ENCODE peak calls at places on chromosomes 1 and 21, in eight cellular contexts. One of them, this sample, is unnamed.

GRCh38 chr1:225548140-225548857 is 104.6 kb downstream of the ENAH start:
- DNase-seq in activated T-helper 1 cell treated with Interleukin-2 at 50 U/mL for 16 hours: no peak
- DNase-seq in NCI-H2107: no peak
- DNase-seq in RWPE1: no peak
- DNase-seq in NCI-H2171: no peak
- DNase-seq in head of caudate nucleus: no peak
- DNase-seq in amniotic epithelial cell: peak; percentile 28
- DNase-seq in glomerular endothelial cell: no peak
- DNase-seq in this sample: no peak

GRCh38 chr1:69991644-69992043 is 213.7 kb downstream of the LRRC40 start:
- DNase-seq in NCI-H2171: no peak
- DNase-seq in head of caudate nucleus: no peak
- DNase-seq in amniotic epithelial cell: no peak
- DNase-seq in RWPE1: no peak
- DNase-seq in glomerular endothelial cell: no peak
- DNase-seq in NCI-H2107: no peak
- DNase-seq in activated T-helper 1 cell treated with Interleukin-2 at 50 U/mL for 16 hours: no peak
- DNase-seq in this sample: no peak

GRCh38 chr1:161185282-161185682 is 8.0 kb upstream of the B4GALT3 start:
- DNase-seq in NCI-H2107: peak; percentile 28
- DNase-seq in amniotic epithelial cell: peak; percentile 31
- DNase-seq in glomerular endothelial cell: peak; percentile 87
- DNase-seq in activated T-helper 1 cell treated with Interleukin-2 at 50 U/mL for 16 hours: peak; percentile 66
- DNase-seq in RWPE1: no peak
- DNase-seq in NCI-H2171: peak; percentile 81
- DNase-seq in head of caudate nucleus: no peak
- DNase-seq in this sample: no peak

GRCh38 chr1:115620950-115621349 is 20.8 kb upstream of the VANGL1 start:
- DNase-seq in activated T-helper 1 cell treated with Interleukin-2 at 50 U/mL for 16 hours: no peak
- DNase-seq in amniotic epithelial cell: no peak
- DNase-seq in glomerular endothelial cell: no peak
- DNase-seq in RWPE1: no peak
- DNase-seq in head of caudate nucleus: no peak
- DNase-seq in NCI-H2107: no peak
- DNase-seq in NCI-H2171: no peak
- DNase-seq in this sample: no peak

GRCh38 chr1:77899647-77900320 is 11.4 kb downstream of the NEXN start:
- DNase-seq in glomerular endothelial cell: no peak
- DNase-seq in RWPE1: no peak
- DNase-seq in amniotic epithelial cell: peak; percentile 28
- DNase-seq in activated T-helper 1 cell treated with Interleukin-2 at 50 U/mL for 16 hours: no peak
- DNase-seq in head of caudate nucleus: no peak
- DNase-seq in NCI-H2171: no peak
- DNase-seq in NCI-H2107: no peak
- DNase-seq in this sample: no peak

GRCh38 chr1:32275424-32275823 is 16.5 kb upstream of the HDAC1 start:
- DNase-seq in RWPE1: no peak
- DNase-seq in activated T-helper 1 cell treated with Interleukin-2 at 50 U/mL for 16 hours: no peak
- DNase-seq in amniotic epithelial cell: peak; percentile 15
- DNase-seq in NCI-H2107: no peak
- DNase-seq in NCI-H2171: no peak
- DNase-seq in head of caudate nucleus: no peak
- DNase-seq in glomerular endothelial cell: no peak
- DNase-seq in this sample: no peak

GRCh38 chr1:12616709-12617373 is 1.2 kb downstream of the DHRS3 start:
- DNase-seq in activated T-helper 1 cell treated with Interleukin-2 at 50 U/mL for 16 hours: no peak
- DNase-seq in head of caudate nucleus: no peak
- DNase-seq in glomerular endothelial cell: no peak
- DNase-seq in RWPE1: peak; percentile 36
- DNase-seq in amniotic epithelial cell: no peak
- DNase-seq in NCI-H2107: no peak
- DNase-seq in NCI-H2171: peak; percentile 9
- DNase-seq in this sample: no peak

GRCh38 chr1:228037401-228038386 is 30.9 kb downstream of the WNT3A start:
- DNase-seq in head of caudate nucleus: no peak
- DNase-seq in NCI-H2171: no peak
- DNase-seq in RWPE1: peak; percentile 56
- DNase-seq in NCI-H2107: no peak
- DNase-seq in activated T-helper 1 cell treated with Interleukin-2 at 50 U/mL for 16 hours: no peak
- DNase-seq in amniotic epithelial cell: peak; percentile 2
- DNase-seq in glomerular endothelial cell: no peak
- DNase-seq in this sample: no peak

GRCh38 chr21:41283211-41283818 is 33.3 kb upstream of the FAM3B start:
- DNase-seq in RWPE1: peak; percentile 80
- DNase-seq in NCI-H2171: peak; percentile 19
- DNase-seq in glomerular endothelial cell: peak; percentile 57
- DNase-seq in head of caudate nucleus: no peak
- DNase-seq in activated T-helper 1 cell treated with Interleukin-2 at 50 U/mL for 16 hours: peak; percentile 8
- DNase-seq in NCI-H2107: peak; percentile 58
- DNase-seq in amniotic epithelial cell: peak; percentile 84
- DNase-seq in this sample: peak; percentile 68

GRCh38 chr21:42010507-42011493 is 640 bp upstream of the ZBTB21 start:
- DNase-seq in glomerular endothelial cell: no peak
- DNase-seq in NCI-H2171: peak; percentile 53
- DNase-seq in amniotic epithelial cell: no peak
- DNase-seq in activated T-helper 1 cell treated with Interleukin-2 at 50 U/mL for 16 hours: no peak
- DNase-seq in RWPE1: peak; percentile 12
- DNase-seq in NCI-H2107: no peak
- DNase-seq in head of caudate nucleus: no peak
- DNase-seq in this sample: peak; percentile 21

GRCh38 chr1:182059936-182060335 is 1.6 kb downstream of the ZNF648 start:
- DNase-seq in amniotic epithelial cell: no peak
- DNase-seq in NCI-H2171: no peak
- DNase-seq in NCI-H2107: no peak
- DNase-seq in RWPE1: no peak
- DNase-seq in head of caudate nucleus: peak; percentile 37
- DNase-seq in activated T-helper 1 cell treated with Interleukin-2 at 50 U/mL for 16 hours: no peak
- DNase-seq in glomerular endothelial cell: no peak
- DNase-seq in this sample: no peak

GRCh38 chr1:41041866-41042265 is 20.3 kb upstream of the SLFNL1 start:
- DNase-seq in amniotic epithelial cell: peak; percentile 81
- DNase-seq in activated T-helper 1 cell treated with Interleukin-2 at 50 U/mL for 16 hours: no peak
- DNase-seq in glomerular endothelial cell: no peak
- DNase-seq in NCI-H2107: no peak
- DNase-seq in NCI-H2171: no peak
- DNase-seq in head of caudate nucleus: no peak
- DNase-seq in RWPE1: no peak
- DNase-seq in this sample: no peak

GRCh38 chr1:81699234-81699633 is 101.5 kb upstream of the ADGRL2 start:
- DNase-seq in head of caudate nucleus: no peak
- DNase-seq in NCI-H2107: no peak
- DNase-seq in glomerular endothelial cell: no peak
- DNase-seq in activated T-helper 1 cell treated with Interleukin-2 at 50 U/mL for 16 hours: no peak
- DNase-seq in amniotic epithelial cell: peak; percentile 84
- DNase-seq in RWPE1: peak; percentile 59
- DNase-seq in NCI-H2171: no peak
- DNase-seq in this sample: no peak

GRCh38 chr1:236844499-236845271 is 49.6 kb downstream of the MTR start:
- DNase-seq in NCI-H2171: no peak
- DNase-seq in glomerular endothelial cell: no peak
- DNase-seq in head of caudate nucleus: no peak
- DNase-seq in NCI-H2107: no peak
- DNase-seq in RWPE1: no peak
- DNase-seq in activated T-helper 1 cell treated with Interleukin-2 at 50 U/mL for 16 hours: no peak
- DNase-seq in amniotic epithelial cell: peak; percentile 72
- DNase-seq in this sample: no peak

GRCh38 chr21:33844104-33844889 is 71.3 kb downstream of the ATP5PO start:
- DNase-seq in head of caudate nucleus: no peak
- DNase-seq in glomerular endothelial cell: no peak
- DNase-seq in activated T-helper 1 cell treated with Interleukin-2 at 50 U/mL for 16 hours: no peak
- DNase-seq in NCI-H2107: no peak
- DNase-seq in amniotic epithelial cell: peak; percentile 51
- DNase-seq in NCI-H2171: no peak
- DNase-seq in RWPE1: no peak
- DNase-seq in this sample: no peak

GRCh38 chr1:184590163-184590750 is 164.4 kb downstream of the EDEM3 start:
- DNase-seq in NCI-H2171: no peak
- DNase-seq in RWPE1: peak; percentile 21
- DNase-seq in amniotic epithelial cell: no peak
- DNase-seq in activated T-helper 1 cell treated with Interleukin-2 at 50 U/mL for 16 hours: no peak
- DNase-seq in head of caudate nucleus: no peak
- DNase-seq in NCI-H2107: no peak
- DNase-seq in glomerular endothelial cell: no peak
- DNase-seq in this sample: no peak

GRCh38 chr1:183859865-183860264 is 54.9 kb downstream of the RGL1 start:
- DNase-seq in amniotic epithelial cell: peak; percentile 42
- DNase-seq in glomerular endothelial cell: no peak
- DNase-seq in head of caudate nucleus: no peak
- DNase-seq in NCI-H2171: no peak
- DNase-seq in RWPE1: no peak
- DNase-seq in activated T-helper 1 cell treated with Interleukin-2 at 50 U/mL for 16 hours: no peak
- DNase-seq in NCI-H2107: no peak
- DNase-seq in this sample: no peak

GRCh38 chr1:36419158-36419557 is 21.4 kb upstream of the LSM10 start:
- DNase-seq in glomerular endothelial cell: no peak
- DNase-seq in amniotic epithelial cell: no peak
- DNase-seq in head of caudate nucleus: no peak
- DNase-seq in NCI-H2107: no peak
- DNase-seq in NCI-H2171: no peak
- DNase-seq in activated T-helper 1 cell treated with Interleukin-2 at 50 U/mL for 16 hours: no peak
- DNase-seq in RWPE1: no peak
- DNase-seq in this sample: no peak

GRCh38 chr1:200903793-200904192 is 9.1 kb downstream of the INAVA start:
- DNase-seq in RWPE1: no peak
- DNase-seq in amniotic epithelial cell: no peak
- DNase-seq in activated T-helper 1 cell treated with Interleukin-2 at 50 U/mL for 16 hours: no peak
- DNase-seq in NCI-H2107: no peak
- DNase-seq in NCI-H2171: no peak
- DNase-seq in glomerular endothelial cell: no peak
- DNase-seq in head of caudate nucleus: no peak
- DNase-seq in this sample: no peak

GRCh38 chr1:154483941-154484803 is 17.8 kb upstream of the TDRD10 start:
- DNase-seq in RWPE1: peak; percentile 50
- DNase-seq in NCI-H2107: no peak
- DNase-seq in glomerular endothelial cell: no peak
- DNase-seq in amniotic epithelial cell: peak; percentile 96
- DNase-seq in head of caudate nucleus: no peak
- DNase-seq in NCI-H2171: no peak
- DNase-seq in activated T-helper 1 cell treated with Interleukin-2 at 50 U/mL for 16 hours: no peak
- DNase-seq in this sample: peak; percentile 14

GRCh38 chr21:9774347-9774746 is 747.0 kb upstream of the TPTE start:
- DNase-seq in activated T-helper 1 cell treated with Interleukin-2 at 50 U/mL for 16 hours: no peak
- DNase-seq in RWPE1: no peak
- DNase-seq in NCI-H2171: no peak
- DNase-seq in amniotic epithelial cell: no peak
- DNase-seq in head of caudate nucleus: no peak
- DNase-seq in glomerular endothelial cell: no peak
- DNase-seq in NCI-H2107: no peak
- DNase-seq in this sample: no peak

GRCh38 chr1:32197837-32198236 is 2.6 kb upstream of the CCDC28B start:
- DNase-seq in head of caudate nucleus: no peak
- DNase-seq in RWPE1: no peak
- DNase-seq in amniotic epithelial cell: no peak
- DNase-seq in activated T-helper 1 cell treated with Interleukin-2 at 50 U/mL for 16 hours: no peak
- DNase-seq in NCI-H2107: no peak
- DNase-seq in glomerular endothelial cell: no peak
- DNase-seq in NCI-H2171: no peak
- DNase-seq in this sample: no peak

GRCh38 chr1:3672971-3673361 is 20.6 kb downstream of the TP73 start:
- DNase-seq in NCI-H2171: no peak
- DNase-seq in activated T-helper 1 cell treated with Interleukin-2 at 50 U/mL for 16 hours: no peak
- DNase-seq in NCI-H2107: no peak
- DNase-seq in RWPE1: no peak
- DNase-seq in glomerular endothelial cell: no peak
- DNase-seq in head of caudate nucleus: no peak
- DNase-seq in amniotic epithelial cell: no peak
- DNase-seq in this sample: no peak

GRCh38 chr1:156848461-156849150 is 10.3 kb downstream of the INSRR start:
- DNase-seq in NCI-H2171: no peak
- DNase-seq in head of caudate nucleus: no peak
- DNase-seq in amniotic epithelial cell: no peak
- DNase-seq in RWPE1: no peak
- DNase-seq in glomerular endothelial cell: no peak
- DNase-seq in NCI-H2107: no peak
- DNase-seq in activated T-helper 1 cell treated with Interleukin-2 at 50 U/mL for 16 hours: peak; percentile 67
- DNase-seq in this sample: no peak

GRCh38 chr21:35921471-35921870 is 138.9 kb downstream of the SETD4 start:
- DNase-seq in glomerular endothelial cell: no peak
- DNase-seq in head of caudate nucleus: no peak
- DNase-seq in amniotic epithelial cell: no peak
- DNase-seq in NCI-H2107: no peak
- DNase-seq in activated T-helper 1 cell treated with Interleukin-2 at 50 U/mL for 16 hours: no peak
- DNase-seq in RWPE1: no peak
- DNase-seq in NCI-H2171: no peak
- DNase-seq in this sample: no peak

GRCh38 chr1:223421025-223421424 is 27.8 kb downstream of the CCDC185 start:
- DNase-seq in glomerular endothelial cell: no peak
- DNase-seq in NCI-H2107: no peak
- DNase-seq in activated T-helper 1 cell treated with Interleukin-2 at 50 U/mL for 16 hours: no peak
- DNase-seq in amniotic epithelial cell: no peak
- DNase-seq in RWPE1: no peak
- DNase-seq in head of caudate nucleus: no peak
- DNase-seq in NCI-H2171: peak; percentile 73
- DNase-seq in this sample: no peak

GRCh38 chr1:26284597-26285351 is 4.9 kb downstream of the SH3BGRL3 start:
- DNase-seq in amniotic epithelial cell: peak; percentile 85
- DNase-seq in RWPE1: peak; percentile 90
- DNase-seq in NCI-H2107: peak; percentile 30
- DNase-seq in NCI-H2171: no peak
- DNase-seq in activated T-helper 1 cell treated with Interleukin-2 at 50 U/mL for 16 hours: peak; percentile 90
- DNase-seq in head of caudate nucleus: peak; percentile 71
- DNase-seq in glomerular endothelial cell: no peak
- DNase-seq in this sample: peak; percentile 84

GRCh38 chr1:177983824-177984528 is 14.1 kb upstream of the SEC16B start:
- DNase-seq in head of caudate nucleus: peak; percentile 51
- DNase-seq in NCI-H2171: peak; percentile 76
- DNase-seq in glomerular endothelial cell: no peak
- DNase-seq in RWPE1: peak; percentile 42
- DNase-seq in activated T-helper 1 cell treated with Interleukin-2 at 50 U/mL for 16 hours: no peak
- DNase-seq in amniotic epithelial cell: peak; percentile 94
- DNase-seq in NCI-H2107: no peak
- DNase-seq in this sample: no peak

GRCh38 chr1:108561731-108562326 is 1.9 kb downstream of the EEIG2 start:
- DNase-seq in RWPE1: peak; percentile 62
- DNase-seq in head of caudate nucleus: peak; percentile 24
- DNase-seq in NCI-H2171: no peak
- DNase-seq in NCI-H2107: peak; percentile 47
- DNase-seq in amniotic epithelial cell: peak; percentile 30
- DNase-seq in glomerular endothelial cell: no peak
- DNase-seq in activated T-helper 1 cell treated with Interleukin-2 at 50 U/mL for 16 hours: peak; percentile 73
- DNase-seq in this sample: peak; percentile 32

GRCh38 chr1:208158640-208159541 is 85.3 kb downstream of the PLXNA2 start:
- DNase-seq in head of caudate nucleus: no peak
- DNase-seq in RWPE1: no peak
- DNase-seq in activated T-helper 1 cell treated with Interleukin-2 at 50 U/mL for 16 hours: no peak
- DNase-seq in NCI-H2171: no peak
- DNase-seq in NCI-H2107: no peak
- DNase-seq in amniotic epithelial cell: peak; percentile 40
- DNase-seq in glomerular endothelial cell: no peak
- DNase-seq in this sample: no peak

GRCh38 chr1:182643699-182644098 is 39.5 kb upstream of the RGS16 start:
- DNase-seq in activated T-helper 1 cell treated with Interleukin-2 at 50 U/mL for 16 hours: no peak
- DNase-seq in glomerular endothelial cell: no peak
- DNase-seq in RWPE1: peak; percentile 69
- DNase-seq in amniotic epithelial cell: no peak
- DNase-seq in NCI-H2107: no peak
- DNase-seq in head of caudate nucleus: no peak
- DNase-seq in NCI-H2171: no peak
- DNase-seq in this sample: no peak

This sample was measured in HTR-8/SVneo.